ENCODE peak calls at places on chromosomes 7 and 10, in ten cellular contexts. One of them, this sample, is unnamed.

GRCh38 chr7:157418204-157419029 is 81.6 kb downstream of the DNAJB6 start:
- DNase-seq in HL-60: no peak
- DNase-seq in fibroblast of lung: no peak
- DNase-seq in pancreas: no peak
- DNase-seq in heart left ventricle: no peak
- DNase-seq in neural crest cell: no peak
- DNase-seq in brain microvascular endothelial cell: no peak
- DNase-seq in lower lobe of right lung: no peak
- DNase-seq in Calu3: no peak
- DNase-seq in foreskin fibroblast: no peak
- DNase-seq in this sample: no peak

GRCh38 chr7:78620931-78621330 is 822.4 kb downstream of the PHTF2 start:
- DNase-seq in neural crest cell: no peak
- DNase-seq in fibroblast of lung: peak
- DNase-seq in pancreas: no peak
- DNase-seq in lower lobe of right lung: no peak
- DNase-seq in brain microvascular endothelial cell: no peak
- DNase-seq in HL-60: no peak
- DNase-seq in foreskin fibroblast: peak
- DNase-seq in Calu3: no peak
- DNase-seq in heart left ventricle: no peak
- DNase-seq in this sample: no peak

GRCh38 chr10:48587101-48587500 is 17.8 kb downstream of the ARHGAP22 start:
- DNase-seq in brain microvascular endothelial cell: no peak
- DNase-seq in lower lobe of right lung: no peak
- DNase-seq in pancreas: no peak
- DNase-seq in fibroblast of lung: no peak
- DNase-seq in HL-60: no peak
- DNase-seq in Calu3: no peak
- DNase-seq in heart left ventricle: no peak
- DNase-seq in neural crest cell: no peak
- DNase-seq in foreskin fibroblast: no peak
- DNase-seq in this sample: no peak

GRCh38 chr10:132729810-132730565 is 56.0 kb downstream of the NKX6-2 start:
- DNase-seq in HL-60: no peak
- DNase-seq in pancreas: no peak
- DNase-seq in neural crest cell: no peak
- DNase-seq in fibroblast of lung: no peak
- DNase-seq in brain microvascular endothelial cell: no peak
- DNase-seq in lower lobe of right lung: no peak
- DNase-seq in foreskin fibroblast: no peak
- DNase-seq in heart left ventricle: no peak
- DNase-seq in Calu3: no peak
- DNase-seq in this sample: no peak

GRCh38 chr10:61284222-61284890 is 168.8 kb downstream of the TMEM26 start:
- DNase-seq in HL-60: no peak
- DNase-seq in neural crest cell: no peak
- DNase-seq in fibroblast of lung: peak
- DNase-seq in pancreas: no peak
- DNase-seq in brain microvascular endothelial cell: peak
- DNase-seq in lower lobe of right lung: no peak
- DNase-seq in foreskin fibroblast: peak
- DNase-seq in Calu3: peak
- DNase-seq in heart left ventricle: no peak
- DNase-seq in this sample: no peak

GRCh38 chr7:117711556-117711955 is 161.7 kb downstream of the CTTNBP2 start:
- DNase-seq in pancreas: no peak
- DNase-seq in neural crest cell: no peak
- DNase-seq in brain microvascular endothelial cell: no peak
- DNase-seq in heart left ventricle: no peak
- DNase-seq in lower lobe of right lung: no peak
- DNase-seq in fibroblast of lung: no peak
- DNase-seq in Calu3: no peak
- DNase-seq in foreskin fibroblast: no peak
- DNase-seq in HL-60: no peak
- DNase-seq in this sample: no peak

GRCh38 chr10:70660722-70661121 is 11.6 kb upstream of the ADAMTS14 start:
- DNase-seq in foreskin fibroblast: no peak
- DNase-seq in HL-60: no peak
- DNase-seq in brain microvascular endothelial cell: no peak
- DNase-seq in heart left ventricle: no peak
- DNase-seq in neural crest cell: no peak
- DNase-seq in pancreas: no peak
- DNase-seq in fibroblast of lung: no peak
- DNase-seq in lower lobe of right lung: no peak
- DNase-seq in Calu3: no peak
- DNase-seq in this sample: no peak

GRCh38 chr10:22984066-22984465 is 56.2 kb downstream of the ARMC3 start:
- DNase-seq in lower lobe of right lung: no peak
- DNase-seq in brain microvascular endothelial cell: no peak
- DNase-seq in heart left ventricle: no peak
- DNase-seq in neural crest cell: no peak
- DNase-seq in Calu3: no peak
- DNase-seq in foreskin fibroblast: peak
- DNase-seq in fibroblast of lung: no peak
- DNase-seq in pancreas: no peak
- DNase-seq in HL-60: no peak
- DNase-seq in this sample: no peak

GRCh38 chr10:95474228-95475002 is 86.8 kb downstream of the SORBS1 start:
- DNase-seq in lower lobe of right lung: no peak
- DNase-seq in foreskin fibroblast: peak
- DNase-seq in neural crest cell: no peak
- DNase-seq in heart left ventricle: peak
- DNase-seq in fibroblast of lung: peak
- DNase-seq in Calu3: no peak
- DNase-seq in brain microvascular endothelial cell: no peak
- DNase-seq in pancreas: no peak
- DNase-seq in HL-60: no peak
- DNase-seq in this sample: no peak

GRCh38 chr7:17786314-17786852 is 153.9 kb downstream of the SNX13 start:
- DNase-seq in neural crest cell: no peak
- DNase-seq in foreskin fibroblast: no peak
- DNase-seq in lower lobe of right lung: no peak
- DNase-seq in Calu3: no peak
- DNase-seq in HL-60: no peak
- DNase-seq in brain microvascular endothelial cell: no peak
- DNase-seq in heart left ventricle: no peak
- DNase-seq in pancreas: no peak
- DNase-seq in fibroblast of lung: no peak
- DNase-seq in this sample: no peak

GRCh38 chr7:17779381-17779780 is 160.9 kb downstream of the SNX13 start:
- DNase-seq in fibroblast of lung: no peak
- DNase-seq in Calu3: no peak
- DNase-seq in pancreas: no peak
- DNase-seq in lower lobe of right lung: no peak
- DNase-seq in HL-60: no peak
- DNase-seq in heart left ventricle: no peak
- DNase-seq in foreskin fibroblast: no peak
- DNase-seq in neural crest cell: no peak
- DNase-seq in brain microvascular endothelial cell: no peak
- DNase-seq in this sample: no peak

GRCh38 chr7:17781491-17782215 is 158.6 kb downstream of the SNX13 start:
- DNase-seq in heart left ventricle: no peak
- DNase-seq in fibroblast of lung: peak
- DNase-seq in brain microvascular endothelial cell: peak
- DNase-seq in HL-60: no peak
- DNase-seq in Calu3: peak
- DNase-seq in lower lobe of right lung: no peak
- DNase-seq in foreskin fibroblast: no peak
- DNase-seq in pancreas: no peak
- DNase-seq in neural crest cell: no peak
- DNase-seq in this sample: no peak

GRCh38 chr7:17787257-17787656 is 153.0 kb downstream of the SNX13 start:
- DNase-seq in brain microvascular endothelial cell: no peak
- DNase-seq in heart left ventricle: no peak
- DNase-seq in foreskin fibroblast: no peak
- DNase-seq in neural crest cell: no peak
- DNase-seq in fibroblast of lung: no peak
- DNase-seq in HL-60: no peak
- DNase-seq in lower lobe of right lung: no peak
- DNase-seq in Calu3: no peak
- DNase-seq in pancreas: no peak
- DNase-seq in this sample: no peak

DNA sequence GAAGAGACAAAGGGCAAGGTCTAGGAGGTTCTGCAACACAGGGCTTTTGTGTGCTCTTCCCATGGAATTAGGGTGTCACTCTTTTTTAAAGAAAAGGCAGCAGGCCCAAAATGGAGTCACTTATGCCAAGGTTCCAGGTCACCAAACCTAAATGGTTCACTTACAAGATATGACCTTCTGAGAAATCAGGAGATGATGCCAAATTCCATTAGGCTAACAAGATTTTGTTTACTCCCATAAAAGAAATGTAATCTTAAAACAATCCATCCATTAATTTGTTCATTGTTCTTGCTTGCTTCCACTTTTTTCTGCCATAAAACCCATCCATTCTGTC is 158.1 kb downstream of the SNX13 start:
- DNase-seq in lower lobe of right lung: no peak
- DNase-seq in heart left ventricle: no peak
- DNase-seq in brain microvascular endothelial cell: no peak
- DNase-seq in pancreas: no peak
- DNase-seq in HL-60: no peak
- DNase-seq in neural crest cell: no peak
- DNase-seq in Calu3: no peak
- DNase-seq in fibroblast of lung: no peak
- DNase-seq in foreskin fibroblast: no peak
- DNase-seq in this sample: no peak
- TF ChIP-seq CTCF in lower lobe of right lung: no peak
- TF ChIP-seq CTCF in heart left ventricle: no peak
- TF ChIP-seq CTCF in brain microvascular endothelial cell: no peak
- TF ChIP-seq CTCF in pancreas: no peak
- TF ChIP-seq CTCF in HL-60: no peak
- TF ChIP-seq CTCF in neural crest cell: no peak
- TF ChIP-seq CTCF in Calu3: no peak
- TF ChIP-seq CTCF in fibroblast of lung: no peak
- TF ChIP-seq CTCF in foreskin fibroblast: no peak
- TF ChIP-seq CTCF in this sample: no peak

GRCh38 chr7:151782598-151783448 is 94.1 kb downstream of the PRKAG2 start:
- DNase-seq in heart left ventricle: peak
- DNase-seq in brain microvascular endothelial cell: peak
- DNase-seq in pancreas: peak
- DNase-seq in Calu3: peak
- DNase-seq in fibroblast of lung: peak
- DNase-seq in lower lobe of right lung: peak
- DNase-seq in HL-60: peak
- DNase-seq in neural crest cell: peak
- DNase-seq in foreskin fibroblast: peak
- DNase-seq in this sample: peak
- TF ChIP-seq CTCF in heart left ventricle: peak
- TF ChIP-seq CTCF in brain microvascular endothelial cell: peak
- TF ChIP-seq CTCF in pancreas: peak
- TF ChIP-seq CTCF in Calu3: peak
- TF ChIP-seq CTCF in fibroblast of lung: peak
- TF ChIP-seq CTCF in lower lobe of right lung: peak
- TF ChIP-seq CTCF in HL-60: peak
- TF ChIP-seq CTCF in neural crest cell: peak
- TF ChIP-seq CTCF in foreskin fibroblast: peak
- TF ChIP-seq CTCF in this sample: peak

GRCh38 chr10:90857635-90858488 is at the start of gene HTR7:
- DNase-seq in neural crest cell: peak
- DNase-seq in heart left ventricle: peak
- DNase-seq in foreskin fibroblast: peak
- DNase-seq in brain microvascular endothelial cell: peak
- DNase-seq in Calu3: peak
- DNase-seq in lower lobe of right lung: peak
- DNase-seq in pancreas: peak
- DNase-seq in HL-60: peak
- DNase-seq in fibroblast of lung: peak
- DNase-seq in this sample: peak
- TF ChIP-seq CTCF in neural crest cell: peak
- TF ChIP-seq CTCF in heart left ventricle: peak
- TF ChIP-seq CTCF in foreskin fibroblast: peak
- TF ChIP-seq CTCF in brain microvascular endothelial cell: peak
- TF ChIP-seq CTCF in Calu3: peak
- TF ChIP-seq CTCF in lower lobe of right lung: peak
- TF ChIP-seq CTCF in pancreas: peak
- TF ChIP-seq CTCF in HL-60: no peak
- TF ChIP-seq CTCF in fibroblast of lung: peak
- TF ChIP-seq CTCF in this sample: peak

GRCh38 chr7:821688-822087 is 10.6 kb upstream of the SUN1 start:
- DNase-seq in Calu3: no peak
- DNase-seq in foreskin fibroblast: no peak
- DNase-seq in neural crest cell: no peak
- DNase-seq in pancreas: no peak
- DNase-seq in brain microvascular endothelial cell: no peak
- DNase-seq in fibroblast of lung: peak
- DNase-seq in heart left ventricle: peak
- DNase-seq in lower lobe of right lung: peak
- DNase-seq in HL-60: no peak
- DNase-seq in this sample: no peak
- TF ChIP-seq CTCF in Calu3: no peak
- TF ChIP-seq CTCF in foreskin fibroblast: no peak
- TF ChIP-seq CTCF in neural crest cell: no peak
- TF ChIP-seq CTCF in pancreas: no peak
- TF ChIP-seq CTCF in brain microvascular endothelial cell: no peak
- TF ChIP-seq CTCF in fibroblast of lung: no peak
- TF ChIP-seq CTCF in heart left ventricle: peak
- TF ChIP-seq CTCF in lower lobe of right lung: no peak
- TF ChIP-seq CTCF in HL-60: no peak
- TF ChIP-seq CTCF in this sample: no peak

GRCh38 chr7:16803881-16804673 is 722 bp downstream of the AGR2 start:
- DNase-seq in lower lobe of right lung: no peak
- DNase-seq in neural crest cell: no peak
- DNase-seq in fibroblast of lung: no peak
- DNase-seq in pancreas: no peak
- DNase-seq in Calu3: no peak
- DNase-seq in brain microvascular endothelial cell: no peak
- DNase-seq in HL-60: no peak
- DNase-seq in foreskin fibroblast: peak
- DNase-seq in heart left ventricle: no peak
- DNase-seq in this sample: no peak

GRCh38 chr7:16801579-16801978 is 3.2 kb downstream of the AGR2 start:
- DNase-seq in foreskin fibroblast: no peak
- DNase-seq in fibroblast of lung: no peak
- DNase-seq in brain microvascular endothelial cell: no peak
- DNase-seq in neural crest cell: no peak
- DNase-seq in HL-60: no peak
- DNase-seq in pancreas: no peak
- DNase-seq in Calu3: no peak
- DNase-seq in lower lobe of right lung: no peak
- DNase-seq in heart left ventricle: no peak
- DNase-seq in this sample: no peak

GRCh38 chr7:16804674-16805439 is at the start of gene AGR2:
- DNase-seq in neural crest cell: no peak
- DNase-seq in heart left ventricle: no peak
- DNase-seq in foreskin fibroblast: no peak
- DNase-seq in brain microvascular endothelial cell: no peak
- DNase-seq in pancreas: peak
- DNase-seq in Calu3: peak
- DNase-seq in HL-60: no peak
- DNase-seq in fibroblast of lung: no peak
- DNase-seq in lower lobe of right lung: peak
- DNase-seq in this sample: no peak

GRCh38 chr7:16795624-16796023 is 9.2 kb downstream of the AGR2 start:
- DNase-seq in lower lobe of right lung: no peak
- DNase-seq in HL-60: no peak
- DNase-seq in Calu3: no peak
- DNase-seq in heart left ventricle: no peak
- DNase-seq in brain microvascular endothelial cell: no peak
- DNase-seq in fibroblast of lung: no peak
- DNase-seq in pancreas: no peak
- DNase-seq in foreskin fibroblast: no peak
- DNase-seq in neural crest cell: no peak
- DNase-seq in this sample: no peak

GRCh38 chr7:16801111-16801542 is 3.7 kb downstream of the AGR2 start:
- DNase-seq in heart left ventricle: no peak
- DNase-seq in pancreas: no peak
- DNase-seq in fibroblast of lung: peak
- DNase-seq in neural crest cell: no peak
- DNase-seq in Calu3: no peak
- DNase-seq in foreskin fibroblast: peak
- DNase-seq in lower lobe of right lung: no peak
- DNase-seq in HL-60: peak
- DNase-seq in brain microvascular endothelial cell: peak
- DNase-seq in this sample: no peak
- TF ChIP-seq CTCF in heart left ventricle: peak
- TF ChIP-seq CTCF in pancreas: peak
- TF ChIP-seq CTCF in fibroblast of lung: peak
- TF ChIP-seq CTCF in neural crest cell: peak
- TF ChIP-seq CTCF in Calu3: peak
- TF ChIP-seq CTCF in foreskin fibroblast: peak
- TF ChIP-seq CTCF in lower lobe of right lung: peak
- TF ChIP-seq CTCF in HL-60: peak
- TF ChIP-seq CTCF in brain microvascular endothelial cell: peak
- TF ChIP-seq CTCF in this sample: peak

This sample was measured in mesothelial cell of epicardium.